ENCODE peak calls at places on chromosomes 16 and 17, in four cellular contexts. M is BE2C, R is fibroblast of the aortic adventitia, F is K562. N is an unnamed sample.

GRCh38 chr16:55273356-55273755 is 50.6 kb upstream of the IRX6 start:
- DNase-seq in M (no peak), F (no peak), R (no peak), N (no peak)

GRCh38 chr17:27529230-27529796 is 73.1 kb downstream of the KSR1 start:
- DNase-seq in R (peak), M (no peak), F (peak), N (no peak)

GRCh38 chr16:51577621-51578303 is 426.7 kb upstream of the SALL1 start:
- DNase-seq in R (no peak), M (no peak), F (no peak), N (no peak)

GRCh38 chr16:89381788-89382187 is 108.6 kb downstream of the ANKRD11 start:
- DNase-seq in F (no peak), M (no peak), R (no peak), N (no peak)

GRCh38 chr17:49730078-49730786 is 22.5 kb upstream of the SLC35B1 start:
- DNase-seq in R (peak), F (no peak), M (no peak), N (no peak)

GRCh38 chr16:55294947-55295346 is 29.1 kb upstream of the IRX6 start:
- DNase-seq in F (no peak), R (peak), M (peak), N (no peak)

GRCh38 chr17:56475121-56475520 is 118.4 kb upstream of the NOG start:
- DNase-seq in M (no peak), R (no peak), F (no peak), N (no peak)

GRCh38 chr17:77424585-77425344 is 284.0 kb downstream of the SEC14L1 start:
- DNase-seq in F (peak), R (peak), M (peak), N (no peak)

GRCh38 chr16:67758966-67759365 is 39.9 kb upstream of the GFOD2 start:
- DNase-seq in R (no peak), M (no peak), F (no peak), N (no peak)

GRCh38 chr17:76650505-76650904 is 6.9 kb upstream of the ST6GALNAC1 start:
- DNase-seq in F (no peak), R (no peak), M (no peak), N (no peak)

GRCh38 chr17:41635121-41636097 is 11.0 kb upstream of the KRT17 start:
- DNase-seq in F (no peak), M (peak), R (no peak), N (no peak)

GRCh38 chr16:19380316-19380715 is 37.4 kb upstream of the TMC5 start:
- DNase-seq in M (no peak), F (no peak), R (no peak), N (no peak)

GRCh38 chr16:11547517-11547916 is 39.2 kb downstream of the LITAF start:
- DNase-seq in M (no peak), R (no peak), F (no peak), N (no peak)

GRCh38 chr16:18931756-18932155 is 5.5 kb upstream of the SMG1 start:
- DNase-seq in F (no peak), M (no peak), R (no peak), N (peak)

GRCh38 chr17:31724026-31724425 is 135.0 kb downstream of the COPRS start:
- DNase-seq in M (no peak), F (no peak), R (no peak), N (no peak)

GRCh38 chr17:43224146-43224705 is 4.2 kb downstream of the CCDC200 start:
- DNase-seq in M (no peak), R (no peak), F (no peak), N (no peak)

GRCh38 chr17:44759916-44760243 is 1.1 kb downstream of the ADAM11 start:
- DNase-seq in M (no peak), R (no peak), F (no peak), N (no peak)

GRCh38 chr17:44759096-44759915 is 518 bp downstream of the ADAM11 start:
- DNase-seq in M (no peak), R (no peak), F (peak), N (no peak)

GRCh38 chr17:44760474-44761308 is 1.9 kb downstream of the ADAM11 start:
- DNase-seq in R (no peak), F (no peak), M (no peak), N (no peak)

GRCh38 chr17:44763170-44763569 is 4.4 kb downstream of the ADAM11 start:
- DNase-seq in R (no peak), M (no peak), F (no peak), N (no peak)

GRCh38 chr17:44761932-44762810 is 3.4 kb downstream of the ADAM11 start:
- DNase-seq in M (no peak), R (no peak), F (no peak), N (no peak)
- TF ChIP-seq CTCF in M (no peak), R (no peak), F (no peak), N (no peak)

GRCh38 chr17:29140631-29141483 is 39.3 kb downstream of the MYO18A start:
- DNase-seq in F (no peak), M (peak), R (peak), N (peak)

GRCh38 chr17:29138184-29138955 is 41.8 kb downstream of the MYO18A start:
- DNase-seq in F (no peak), R (no peak), M (no peak), N (peak)

GRCh38 chr17:29138991-29139682 is 41.1 kb downstream of the MYO18A start:
- DNase-seq in R (no peak), M (peak), F (no peak), N (peak)

GRCh38 chr17:29141484-29141835 is 38.7 kb downstream of the MYO18A start:
- DNase-seq in M (peak), R (no peak), F (no peak), N (no peak)

GRCh38 chr17:29140051-29140582 is 40.1 kb downstream of the MYO18A start:
- DNase-seq in M (peak), R (peak), F (peak), N (peak)
- H3K4me3 ChIP-seq in M (peak), R (peak), F (peak), N (peak)

DNA sequence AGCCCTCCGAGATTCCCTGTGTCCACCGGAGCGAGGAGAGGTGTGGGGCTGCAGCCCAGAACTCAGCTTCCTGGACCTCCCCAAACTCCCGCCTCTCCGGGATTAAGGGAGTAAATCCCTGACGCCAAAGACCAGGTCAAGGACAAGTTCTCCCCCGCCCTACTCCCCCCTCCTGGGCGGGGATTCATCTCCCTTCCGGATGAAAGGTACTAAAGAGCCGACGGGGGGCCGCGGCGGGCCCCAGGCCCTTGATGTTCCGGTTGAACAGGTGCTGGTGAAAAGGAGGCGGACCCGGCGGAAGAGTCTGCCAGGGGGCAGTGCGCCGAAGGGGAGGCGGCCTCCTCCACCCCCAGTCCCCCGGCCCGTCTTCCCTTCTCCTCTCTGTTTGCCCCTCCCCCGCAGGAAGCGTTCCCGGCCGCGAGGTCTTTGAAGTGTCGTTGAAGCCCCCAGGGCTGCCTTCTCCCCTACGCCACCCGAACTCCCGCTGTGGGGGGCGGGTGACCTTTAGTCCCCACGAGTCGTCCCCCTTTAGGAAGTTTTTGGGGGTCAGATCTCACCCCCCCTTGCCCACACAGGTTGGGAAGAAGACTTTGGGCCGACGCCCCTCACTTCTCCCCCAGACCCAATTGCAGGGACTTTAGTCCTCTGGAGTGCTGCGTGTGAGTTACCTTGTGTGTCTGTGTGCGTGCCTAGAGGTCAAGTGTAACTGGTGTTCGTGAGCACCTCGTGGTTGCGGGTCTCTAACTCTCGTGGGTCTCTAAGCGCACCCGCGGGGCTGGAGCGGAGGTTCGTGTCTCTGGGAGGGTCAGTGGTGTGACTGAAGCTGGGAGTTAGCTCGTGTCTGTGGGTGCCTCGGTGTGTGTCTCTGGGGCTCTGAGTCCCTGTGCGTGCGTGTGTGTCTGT is 1.1 kb upstream of the MLLT6 start:
- DNase-seq in M (peak), F (peak), R (no peak), N (peak)
- TF ChIP-seq CTCF in M (no peak), F (no peak), R (no peak), N (peak)

GRCh38 chr16:524274-525011 is 3.1 kb upstream of the CAPN15 start:
- DNase-seq in R (no peak), M (peak), F (no peak), N (no peak)

GRCh38 chr16:526181-527014 is 1.1 kb upstream of the CAPN15 start:
- DNase-seq in R (peak), F (no peak), M (peak), N (peak)

GRCh38 chr16:525520-526180 is 1.9 kb upstream of the CAPN15 start:
- DNase-seq in R (peak), F (no peak), M (peak), N (peak)

GRCh38 chr16:523097-523741 is 4.3 kb upstream of the CAPN15 start:
- DNase-seq in R (no peak), F (no peak), M (no peak), N (no peak)

DNA sequence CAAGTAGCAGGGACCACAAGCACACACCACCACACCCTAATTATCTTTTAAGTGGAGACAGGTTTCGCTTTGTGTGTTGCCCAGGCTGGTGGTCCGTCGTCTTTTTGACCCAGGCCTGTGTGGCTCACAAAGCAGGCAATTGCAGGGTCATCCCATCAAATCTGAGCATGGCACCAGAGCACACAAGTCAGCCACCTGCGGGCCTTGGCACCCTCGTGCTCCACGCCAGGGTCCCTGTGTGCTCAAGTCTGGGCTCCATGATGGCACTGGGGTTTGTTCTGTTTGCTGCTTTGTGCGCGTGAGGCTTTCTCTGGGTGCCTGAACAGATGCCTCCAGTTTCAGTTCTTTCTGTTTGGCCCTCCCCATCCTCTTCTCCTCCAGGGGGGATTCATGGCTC is 2.4 kb upstream of the CAPN15 start:
- DNase-seq in R (no peak), F (no peak), M (no peak), N (no peak)
- H3K4me3 ChIP-seq in R (peak), F (no peak), M (no peak), N (peak)

GRCh38 chr17:29243792-29244191 is 2.9 kb upstream of the CRYBA1 start:
- DNase-seq in R (no peak), M (peak), F (peak), N (peak)
- TF ChIP-seq CTCF in R (peak), M (peak), F (peak), N (peak)